ENCODE peak calls at places on chromosome 16, in seven cellular contexts. H is RWPE2, J is mucosa of descending colon, N is cardiac muscle cell, E is fibroblast of mammary gland, X is GM20000, D is neural crest cell. Z is an unnamed sample.

GRCh38 chr16:1152123-1152638 is 725 bp upstream of the CACNA1H start:
- DNase-seq in H (no peak), J (no peak), N (no peak), E (no peak), X (no peak), D (peak), Z (no peak)

GRCh38 chr16:85421338-85422123 is 191.6 kb upstream of the GSE1 start:
- DNase-seq in H (peak), J (peak), N (no peak), E (no peak), X (no peak), D (no peak), Z (peak)

GRCh38 chr16:66440970-66441369 is 13.9 kb downstream of the BEAN1 start:
- DNase-seq in H (no peak), J (no peak), N (no peak), E (no peak), X (no peak), D (no peak), Z (no peak)

GRCh38 chr16:80208015-80208414 is 332.8 kb upstream of the DYNLRB2 start:
- DNase-seq in H (no peak), J (no peak), N (no peak), E (no peak), X (no peak), D (no peak), Z (no peak)

GRCh38 chr16:3675601-3676130 is 21.2 kb downstream of the DNASE1 start:
- DNase-seq in H (no peak), J (no peak), N (no peak), E (no peak), X (no peak), D (no peak), Z (no peak)

GRCh38 chr16:71927383-71927782 is 32.1 kb downstream of the IST1 start:
- DNase-seq in H (peak), J (no peak), N (peak), E (peak), X (no peak), D (no peak), Z (no peak)

GRCh38 chr16:84144301-84144858 is 597 bp downstream of the HSDL1 start:
- DNase-seq in H (no peak), J (peak), N (peak), E (peak), X (peak), D (peak), Z (no peak)

GRCh38 chr16:53219795-53220194 is 165.0 kb downstream of the CHD9 start:
- DNase-seq in H (no peak), J (no peak), N (peak), E (peak), X (no peak), D (no peak), Z (no peak)

GRCh38 chr16:97822-98221 is 19.8 kb downstream of the MPG start:
- DNase-seq in H (no peak), J (no peak), N (no peak), E (peak), X (no peak), D (no peak), Z (no peak)

GRCh38 chr16:22786691-22787090 is 27.3 kb upstream of the HS3ST2 start:
- DNase-seq in H (no peak), J (no peak), N (no peak), E (no peak), X (no peak), D (no peak), Z (no peak)

GRCh38 chr16:87064731-87065720 is 252.2 kb downstream of the C16orf95 start:
- DNase-seq in H (no peak), J (no peak), N (no peak), E (no peak), X (peak), D (no peak), Z (no peak)

GRCh38 chr16:48013476-48013875 is 142.3 kb downstream of the ABCC12 start:
- DNase-seq in H (peak), J (no peak), N (peak), E (no peak), X (no peak), D (no peak), Z (no peak)

GRCh38 chr16:67883872-67884261 is 818 bp upstream of the NRN1L start:
- DNase-seq in H (no peak), J (no peak), N (peak), E (peak), X (peak), D (peak), Z (no peak)

GRCh38 chr16:69567031-69567680 is 1.4 kb downstream of the NFAT5 start:
- DNase-seq in H (no peak), J (no peak), N (no peak), E (no peak), X (peak), D (no peak), Z (no peak)

GRCh38 chr16:546909-547770 is 13.1 kb upstream of the PRR35 start:
- DNase-seq in H (no peak), J (peak), N (peak), E (peak), X (peak), D (peak), Z (no peak)

DNA sequence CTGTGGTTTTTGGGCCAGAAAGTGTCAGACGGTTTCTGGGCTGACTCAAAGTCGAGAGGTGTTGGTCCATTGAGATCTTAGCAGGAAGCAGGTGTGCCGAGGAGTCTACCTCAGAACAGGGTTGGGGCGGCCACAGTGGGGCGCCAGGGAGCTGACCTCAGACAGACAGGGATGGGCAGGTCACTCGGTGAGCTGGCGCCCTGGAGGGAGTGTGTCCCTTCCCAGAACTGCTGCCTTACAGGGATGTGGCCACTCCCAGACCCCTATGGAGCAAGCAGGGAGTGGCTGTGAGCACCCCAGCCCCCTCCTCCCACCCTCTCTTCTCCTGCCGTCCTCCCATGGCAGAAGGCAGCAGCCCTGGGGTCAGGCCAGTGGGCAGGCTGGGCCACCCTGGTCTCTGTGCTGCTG is 14.0 kb upstream of the DPEP1 start:
- DNase-seq in H (peak), J (no peak), N (no peak), E (peak), X (peak), D (no peak), Z (no peak)
- TF ChIP-seq CTCF in H (peak), J (no peak), N (peak), E (peak), X (peak), D (peak), Z (peak)

DNA sequence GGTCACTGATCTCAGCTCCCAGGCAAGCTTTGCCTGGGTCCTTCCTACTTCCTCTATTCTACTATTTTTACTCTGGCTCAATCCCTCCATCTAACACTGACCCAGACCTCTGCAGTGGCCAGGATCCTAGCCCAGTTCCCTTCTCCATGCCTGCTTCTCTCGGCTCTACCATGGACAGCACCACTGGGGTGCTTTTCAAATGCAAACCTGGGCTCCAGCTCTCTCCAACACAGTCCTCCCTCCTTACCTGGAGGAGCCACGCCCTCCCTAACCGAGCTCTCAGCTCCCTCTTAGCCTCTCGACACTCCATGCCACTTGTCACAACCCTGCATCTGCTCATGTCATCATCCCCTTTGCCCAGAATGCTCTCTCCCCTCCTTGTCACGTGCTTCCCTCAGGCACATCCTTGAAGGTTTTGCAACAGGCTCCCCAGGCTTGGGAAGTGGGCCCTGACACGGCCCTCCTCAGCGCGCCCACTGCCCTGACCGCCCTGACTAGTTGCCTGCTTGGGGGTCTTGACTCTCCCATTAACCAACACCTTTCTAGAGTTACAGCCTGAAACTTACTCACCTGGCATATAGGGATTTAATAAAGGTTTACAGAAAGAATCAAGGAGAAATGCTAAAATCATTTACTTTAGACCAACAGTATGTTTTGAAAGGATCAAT is 41.6 kb downstream of the MARF1 start:
- DNase-seq in H (no peak), J (no peak), N (no peak), E (no peak), X (no peak), D (no peak), Z (no peak)
- TF ChIP-seq CTCF in H (no peak), J (no peak), N (no peak), E (no peak), X (no peak), D (no peak), Z (no peak)

DNA sequence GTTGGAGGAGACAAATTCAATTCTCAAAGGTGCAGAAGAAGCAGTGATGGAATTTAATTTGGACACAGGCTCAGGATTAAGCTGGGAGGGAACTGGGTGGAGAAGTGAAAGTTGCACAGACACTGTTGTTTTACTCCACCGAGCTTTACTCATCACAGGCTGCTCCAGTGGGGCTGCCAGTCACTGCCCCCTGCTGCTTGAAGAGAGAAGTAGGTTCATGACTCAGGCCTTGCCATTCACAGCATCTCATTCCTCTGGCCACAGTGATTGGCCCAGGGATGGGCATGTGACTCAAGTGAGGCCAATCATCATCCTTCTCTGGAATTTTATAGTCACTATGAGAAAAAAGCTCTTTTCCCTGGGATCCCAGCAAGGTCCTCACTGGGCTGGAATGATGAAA is 11.8 kb downstream of the GNAO1 start:
- DNase-seq in H (no peak), J (no peak), N (peak), E (peak), X (peak), D (no peak), Z (no peak)
- TF ChIP-seq CTCF in H (no peak), J (no peak), N (peak), E (peak), X (peak), D (peak), Z (peak)

GRCh38 chr16:57574646-57575467 is 32.4 kb downstream of the ADGRG5 start:
- DNase-seq in H (peak), J (no peak), N (no peak), E (no peak), X (no peak), D (no peak), Z (no peak)

GRCh38 chr16:57572978-57573733 is 30.7 kb downstream of the ADGRG5 start:
- DNase-seq in H (no peak), J (no peak), N (no peak), E (no peak), X (no peak), D (no peak), Z (no peak)

GRCh38 chr16:57576429-57576870 is 34.0 kb downstream of the ADGRG5 start:
- DNase-seq in H (peak), J (no peak), N (peak), E (peak), X (peak), D (peak), Z (no peak)

GRCh38 chr16:57575468-57576277 is 33.2 kb downstream of the ADGRG5 start:
- DNase-seq in H (peak), J (no peak), N (no peak), E (no peak), X (no peak), D (no peak), Z (no peak)

DNA sequence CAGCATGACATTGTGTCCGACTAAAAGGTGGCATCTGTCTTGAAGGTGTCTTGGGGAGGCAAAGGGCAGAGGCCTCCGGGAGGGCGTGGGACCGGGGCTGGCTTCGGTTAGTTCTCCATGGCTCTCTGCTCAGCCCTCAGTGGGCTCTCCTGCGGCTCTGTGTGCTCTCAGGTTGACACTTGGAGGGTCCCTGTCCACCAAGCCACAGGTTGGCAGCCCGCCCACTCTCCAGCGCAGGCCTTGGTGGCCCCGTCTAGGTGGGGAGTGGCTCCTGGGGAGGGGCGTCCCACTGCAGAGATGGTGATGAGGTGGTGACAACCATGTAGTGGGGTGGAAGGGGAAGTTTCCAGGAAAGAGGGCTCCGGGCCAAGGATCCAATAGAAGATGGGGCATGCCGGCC is 31.6 kb downstream of the ADGRG5 start:
- DNase-seq in H (peak), J (no peak), N (no peak), E (no peak), X (no peak), D (no peak), Z (no peak)
- TF ChIP-seq CTCF in H (no peak), J (no peak), N (no peak), E (no peak), X (no peak), D (no peak), Z (no peak)

GRCh38 chr16:28090646-28091377 is 27.3 kb upstream of the GSG1L start:
- DNase-seq in H (no peak), J (peak), N (no peak), E (peak), X (no peak), D (no peak), Z (peak)
- TF ChIP-seq CTCF in H (no peak), J (no peak), N (peak), E (peak), X (no peak), D (peak), Z (peak)

GRCh38 chr16:25679468-25680010 is 12.2 kb upstream of the HS3ST4 start:
- DNase-seq in H (no peak), J (no peak), N (no peak), E (no peak), X (no peak), D (no peak), Z (no peak)
- TF ChIP-seq CTCF in H (no peak), J (no peak), N (no peak), E (no peak), X (no peak), D (no peak), Z (no peak)

GRCh38 chr16:81833751-81834150 is 54.7 kb downstream of the PLCG2 start:
- DNase-seq in H (no peak), J (no peak), N (no peak), E (no peak), X (no peak), D (no peak), Z (no peak)

GRCh38 chr16:81832801-81833547 is 53.9 kb downstream of the PLCG2 start:
- DNase-seq in H (no peak), J (no peak), N (no peak), E (no peak), X (no peak), D (no peak), Z (no peak)

GRCh38 chr16:81830845-81831600 is 51.9 kb downstream of the PLCG2 start:
- DNase-seq in H (no peak), J (no peak), N (no peak), E (no peak), X (no peak), D (no peak), Z (no peak)

GRCh38 chr16:81834868-81835267 is 55.8 kb downstream of the PLCG2 start:
- DNase-seq in H (no peak), J (no peak), N (no peak), E (no peak), X (no peak), D (no peak), Z (no peak)

GRCh38 chr16:81831722-81832126 is 52.6 kb downstream of the PLCG2 start:
- DNase-seq in H (no peak), J (peak), N (peak), E (no peak), X (peak), D (no peak), Z (no peak)
- TF ChIP-seq CTCF in H (no peak), J (no peak), N (no peak), E (no peak), X (no peak), D (no peak), Z (no peak)